ENCODE peak calls at places on chromosomes 4 and X, in five cellular contexts. One of them, this sample, is unnamed.

GRCh38 chrX:153396320-153397195 is 4.6 kb downstream of the PNMA6E start:
- DNase-seq in A549: no peak
- DNase-seq in ureter: no peak
- DNase-seq in kidney epithelial cell: no peak
- DNase-seq in GM06990: no peak
- DNase-seq in this sample: no peak

GRCh38 chr4:160523236-160523635 is 1420.4 kb downstream of the RAPGEF2 start:
- DNase-seq in GM06990: no peak
- DNase-seq in ureter: no peak
- DNase-seq in A549: peak; percentile 30
- DNase-seq in kidney epithelial cell: no peak
- DNase-seq in this sample: no peak

GRCh38 chr4:6948134-6948460 is 38.5 kb downstream of the TBC1D14 start:
- DNase-seq in kidney epithelial cell: no peak
- DNase-seq in GM06990: no peak
- DNase-seq in A549: no peak
- DNase-seq in ureter: no peak
- DNase-seq in this sample: no peak

GRCh38 chrX:153063315-153063714 is 7.0 kb downstream of the PNMA3 start:
- DNase-seq in GM06990: no peak
- DNase-seq in ureter: no peak
- DNase-seq in A549: no peak
- DNase-seq in kidney epithelial cell: no peak
- DNase-seq in this sample: no peak

GRCh38 chrX:49976682-49977197 is 54.3 kb downstream of the CLCN5 start:
- DNase-seq in kidney epithelial cell: no peak
- DNase-seq in ureter: no peak
- DNase-seq in A549: no peak
- DNase-seq in GM06990: no peak
- DNase-seq in this sample: no peak

GRCh38 chr4:175127314-175127713 is 209.2 kb downstream of the ADAM29 start:
- DNase-seq in kidney epithelial cell: no peak
- DNase-seq in A549: no peak
- DNase-seq in GM06990: no peak
- DNase-seq in ureter: no peak
- DNase-seq in this sample: no peak

GRCh38 chrX:105017641-105018040 is 202.9 kb downstream of the TEX13A start:
- DNase-seq in kidney epithelial cell: no peak
- DNase-seq in GM06990: no peak
- DNase-seq in ureter: no peak
- DNase-seq in A549: no peak
- DNase-seq in this sample: no peak

GRCh38 chr4:1413687-1414479 is 7.6 kb upstream of the NKX1-1 start:
- DNase-seq in GM06990: no peak
- DNase-seq in kidney epithelial cell: no peak
- DNase-seq in ureter: no peak
- DNase-seq in A549: no peak
- DNase-seq in this sample: no peak

GRCh38 chrX:134388161-134389109 is 71.5 kb upstream of the HPRT1 start:
- DNase-seq in A549: no peak
- DNase-seq in kidney epithelial cell: peak; percentile 19
- DNase-seq in GM06990: peak; percentile 43
- DNase-seq in ureter: no peak
- DNase-seq in this sample: no peak

GRCh38 chr4:57078685-57079521 is 31.3 kb downstream of the IGFBP7 start:
- DNase-seq in A549: peak; percentile 55
- DNase-seq in GM06990: no peak
- DNase-seq in kidney epithelial cell: peak; percentile 91
- DNase-seq in ureter: no peak
- DNase-seq in this sample: no peak

GRCh38 chrX:39693298-39693697 is 404.5 kb downstream of the BCOR start:
- DNase-seq in A549: no peak
- DNase-seq in kidney epithelial cell: no peak
- DNase-seq in GM06990: no peak
- DNase-seq in ureter: no peak
- DNase-seq in this sample: no peak

GRCh38 chrX:55161581-55161980 is 58.6 kb upstream of the PAGE5 start:
- DNase-seq in A549: no peak
- DNase-seq in kidney epithelial cell: no peak
- DNase-seq in ureter: no peak
- DNase-seq in GM06990: no peak
- DNase-seq in this sample: no peak

GRCh38 chrX:106039920-106040319 is 1.4 kb upstream of the SERPINA7 start:
- DNase-seq in GM06990: no peak
- DNase-seq in kidney epithelial cell: no peak
- DNase-seq in ureter: no peak
- DNase-seq in A549: peak; percentile 7
- DNase-seq in this sample: no peak

GRCh38 chr4:5020341-5020740 is 1.1 kb upstream of the CYTL1 start:
- DNase-seq in A549: no peak
- DNase-seq in ureter: no peak
- DNase-seq in GM06990: no peak
- DNase-seq in kidney epithelial cell: no peak
- DNase-seq in this sample: no peak

GRCh38 chrX:149540133-149540620 is 635 bp upstream of the EOLA1 start:
- DNase-seq in A549: peak; percentile 91
- DNase-seq in kidney epithelial cell: peak; percentile 28
- DNase-seq in ureter: peak; percentile 93
- DNase-seq in GM06990: no peak
- DNase-seq in this sample: peak; percentile 98

GRCh38 chr4:3673176-3673575 is 93.0 kb upstream of the ADRA2C start:
- DNase-seq in ureter: no peak
- DNase-seq in GM06990: no peak
- DNase-seq in kidney epithelial cell: no peak
- DNase-seq in A549: no peak
- DNase-seq in this sample: no peak